ENCODE peak calls at places on chromosomes 2 and 18, in ten cellular contexts. I, H, O, U, K, G, C, V, J and M are unnamed samples.

GRCh38 chr2:27032495-27033252 is at the start of gene TMEM214:
- DNase-seq in H (peak), O (peak), I (peak), V (peak), U (peak), C (peak), J (peak), G (peak), K (peak), M (peak)

GRCh38 chr2:96546797-96547196 is 10.2 kb downstream of the ARID5A start:
- DNase-seq in U (no peak), O (no peak), C (peak), K (no peak), H (no peak), G (no peak), I (no peak), J (no peak), V (no peak), M (no peak)

GRCh38 chr2:185385157-185385556 is 353.4 kb upstream of the FSIP2 start:
- DNase-seq in O (no peak), J (no peak), U (no peak), K (no peak), H (no peak), V (no peak), C (no peak), I (no peak), G (no peak), M (no peak)

GRCh38 chr2:59167514-59167913 is 926.4 kb upstream of the FANCL start:
- DNase-seq in V (no peak), U (no peak), C (no peak), O (peak), J (no peak), I (no peak), G (no peak), H (no peak), K (no peak), M (no peak)

GRCh38 chr2:201638331-201638730 is 5.0 kb downstream of the TMEM237 start:
- DNase-seq in U (no peak), I (no peak), G (no peak), O (no peak), J (no peak), C (no peak), K (no peak), V (no peak), H (no peak), M (no peak)

GRCh38 chr2:160299540-160299939 is 99.5 kb upstream of the ITGB6 start:
- DNase-seq in I (no peak), C (no peak), V (no peak), G (no peak), O (no peak), U (no peak), H (no peak), K (no peak), J (no peak), M (no peak)

GRCh38 chr18:67192535-67192934 is 324.0 kb downstream of the DSEL start:
- DNase-seq in U (no peak), O (no peak), H (no peak), G (no peak), I (no peak), V (no peak), K (no peak), J (no peak), C (no peak), M (no peak)

GRCh38 chr2:46098606-46099005 is 198.6 kb upstream of the EPAS1 start:
- DNase-seq in H (peak), I (no peak), J (no peak), O (no peak), G (no peak), V (no peak), U (no peak), C (no peak), K (no peak), M (no peak)

GRCh38 chr2:101251844-101252407 is 760 bp upstream of the CNOT11 start:
- DNase-seq in C (peak), U (no peak), H (peak), I (peak), J (peak), G (no peak), V (no peak), K (no peak), O (peak), M (no peak)

GRCh38 chr2:217459675-217460405 is 543.0 kb downstream of the TNS1 start:
- DNase-seq in V (no peak), K (no peak), U (no peak), J (no peak), C (no peak), I (no peak), H (no peak), O (no peak), G (no peak), M (no peak)

GRCh38 chr18:48028716-48029115 is 98.3 kb upstream of the SMAD2 start:
- DNase-seq in G (no peak), V (no peak), K (no peak), H (no peak), O (peak), J (no peak), U (no peak), C (no peak), I (no peak), M (no peak)

GRCh38 chr2:173359231-173359630 is 4.6 kb downstream of the CDCA7 start:
- DNase-seq in U (no peak), C (no peak), G (no peak), I (no peak), J (no peak), K (no peak), V (peak), O (no peak), H (no peak), M (peak)

GRCh38 chr2:46967990-46968647 is 52.5 kb upstream of the MCFD2 start:
- DNase-seq in U (no peak), G (no peak), I (peak), K (no peak), V (no peak), O (no peak), C (no peak), J (no peak), H (peak), M (no peak)

GRCh38 chr18:79951545-79952456 is at the start of gene SLC66A2:
- DNase-seq in I (peak), G (peak), V (no peak), O (peak), U (peak), K (peak), J (peak), C (peak), H (peak), M (peak)

GRCh38 chr2:55088400-55088799 is 38.1 kb upstream of the RTN4 start:
- DNase-seq in O (no peak), V (no peak), J (no peak), U (no peak), H (no peak), G (no peak), C (no peak), I (no peak), K (no peak), M (no peak)

GRCh38 chr18:59453468-59453961 is 94.5 kb upstream of the LMAN1 start:
- DNase-seq in G (no peak), J (no peak), K (no peak), I (no peak), H (no peak), O (no peak), U (no peak), C (no peak), V (no peak), M (no peak)

GRCh38 chr2:67256892-67257291 is 140.2 kb upstream of the ETAA1 start:
- DNase-seq in C (no peak), H (no peak), V (no peak), O (no peak), J (no peak), G (no peak), U (no peak), K (no peak), I (no peak), M (no peak)

GRCh38 chr2:100292022-100292580 is 30.2 kb downstream of the LONRF2 start:
- DNase-seq in K (no peak), G (no peak), J (no peak), V (no peak), U (no peak), C (peak), O (no peak), I (no peak), H (peak), M (no peak)

GRCh38 chr2:207258191-207258991 is 92.6 kb upstream of the KLF7 start:
- DNase-seq in K (no peak), J (peak), I (no peak), C (no peak), H (no peak), G (no peak), U (no peak), O (no peak), V (no peak), M (no peak)

GRCh38 chr2:212288308-212288707 is 250.3 kb downstream of the ERBB4 start:
- DNase-seq in U (no peak), H (no peak), V (no peak), C (no peak), G (no peak), J (no peak), O (no peak), K (no peak), I (no peak), M (no peak)

GRCh38 chr18:24397694-24398365 is at the start of gene OSBPL1A:
- DNase-seq in K (peak), H (peak), J (peak), U (peak), O (peak), C (peak), I (peak), G (peak), V (no peak), M (peak)